ENCODE peak calls at places on chromosome 19, in seven cellular contexts. H, F, Y, K, O, B and Q are unnamed samples.

GRCh38 chr19:43561144-43561970 is 14.0 kb downstream of the XRCC1 start:
- DNase-seq in H (no peak), Y (no peak), O (no peak), K (no peak), F (no peak), B (no peak), Q (no peak)

GRCh38 chr19:2523630-2524311 is 47.8 kb downstream of the GADD45B start:
- DNase-seq in H (no peak), Y (no peak), B (no peak), F (peak; percentile 78), K (no peak), O (no peak), Q (no peak)

GRCh38 chr19:5738423-5738822 is 18.0 kb downstream of the CATSPERD start:
- DNase-seq in O (no peak), F (no peak), K (no peak), B (no peak), Y (no peak), H (no peak), Q (no peak)

GRCh38 chr19:7013678-7014077 is 7.6 kb downstream of the MBD3L2B start:
- DNase-seq in B (no peak), H (no peak), K (no peak), Y (no peak), F (peak; percentile 27), O (no peak), Q (no peak)

GRCh38 chr19:3146677-3147100 is 10.9 kb downstream of the GNA15 start:
- DNase-seq in H (no peak), K (peak; percentile 42), B (no peak), Y (no peak), F (no peak), O (peak; percentile 58), Q (no peak)

GRCh38 chr19:7833225-7834156 is 3.5 kb downstream of the EVI5L start:
- DNase-seq in B (no peak), O (no peak), H (no peak), F (peak; percentile 74), Y (no peak), K (peak; percentile 74), Q (peak; percentile 65)

GRCh38 chr19:4707956-4708650 is 15.5 kb downstream of the DPP9 start:
- DNase-seq in O (no peak), F (peak; percentile 53), K (no peak), Y (no peak), H (no peak), B (no peak), Q (peak; percentile 33)

GRCh38 chr19:45774765-45775164 is 5.7 kb upstream of the SIX5 start:
- DNase-seq in F (no peak), K (peak; percentile 38), Y (no peak), O (no peak), B (no peak), H (no peak), Q (no peak)

GRCh38 chr19:872266-872951 is 12.9 kb downstream of the CFD start:
- DNase-seq in K (peak; percentile 34), B (no peak), O (peak; percentile 74), F (no peak), Y (no peak), H (no peak), Q (peak; percentile 47)